ENCODE peak calls at places on chromosomes 11 and 22, in seven cellular contexts. W is GM23248; B is CD8-positive, alpha-beta memory T cell; C is right atrium auricular region; T is transverse colon; K is colonic mucosa; F is thoracic aorta. Z is an unnamed sample.

GRCh38 chr11:74138572-74138971 is 32.2 kb downstream of the C2CD3 start:
- DNase-seq in W (peak), B (no peak), C (no peak), T (no peak), K (peak), F (no peak), Z (peak)

GRCh38 chr22:20176421-20177060 is 25.7 kb upstream of the CCDC188 start:
- DNase-seq in W (no peak), B (no peak), C (no peak), T (no peak), K (no peak), F (no peak), Z (no peak)

GRCh38 chr11:123246749-123247497 is 51.9 kb upstream of the CLMP start:
- DNase-seq in W (peak), B (peak), C (peak), T (peak), K (peak), F (peak), Z (peak)

GRCh38 chr11:74321487-74322188 is 10.2 kb upstream of the P4HA3 start:
- DNase-seq in W (peak), B (no peak), C (no peak), T (no peak), K (peak), F (no peak), Z (no peak)

GRCh38 chr22:47043835-47044721 is 281.6 kb downstream of the TBC1D22A start:
- DNase-seq in W (peak), B (no peak), C (no peak), T (peak), K (peak), F (no peak), Z (peak)

GRCh38 chr11:117535201-117535869 is 207.7 kb downstream of the CEP164 start:
- DNase-seq in W (no peak), B (no peak), C (peak), T (peak), K (peak), F (no peak), Z (peak)

GRCh38 chr22:23402275-23403151 is 177.6 kb downstream of the IGLL1 start:
- DNase-seq in W (peak), B (peak), C (no peak), T (peak), K (peak), F (no peak), Z (peak)

GRCh38 chr11:66967670-66968425 is 7.3 kb upstream of the C11orf86 start:
- DNase-seq in W (peak), B (no peak), C (peak), T (no peak), K (peak), F (no peak), Z (no peak)

GRCh38 chr11:130047141-130047540 is 22.6 kb upstream of the APLP2 start:
- DNase-seq in W (no peak), B (no peak), C (no peak), T (no peak), K (no peak), F (no peak), Z (no peak)

GRCh38 chr22:50114221-50114981 is 24.6 kb downstream of the MOV10L1 start:
- DNase-seq in W (peak), B (no peak), C (no peak), T (no peak), K (no peak), F (no peak), Z (peak)

GRCh38 chr22:39153220-39153860 is 860 bp upstream of the CBX7 start:
- DNase-seq in W (peak), B (no peak), C (no peak), T (no peak), K (no peak), F (no peak), Z (no peak)

GRCh38 chr22:26892401-26893033 is 235.1 kb downstream of the MIAT start:
- DNase-seq in W (peak), B (no peak), C (peak), T (peak), K (no peak), F (no peak), Z (peak)

GRCh38 chr11:96012086-96012824 is 88.3 kb upstream of the MTMR2 start:
- DNase-seq in W (peak), B (peak), C (peak), T (peak), K (peak), F (no peak), Z (peak)

GRCh38 chr11:61602775-61603569 is 22.1 kb upstream of the SYT7 start:
- DNase-seq in W (peak), B (no peak), C (peak), T (peak), K (peak), F (peak), Z (peak)

GRCh38 chr11:45354976-45355705 is 69.0 kb upstream of the SYT13 start:
- DNase-seq in W (peak), B (peak), C (peak), T (peak), K (peak), F (peak), Z (peak)

GRCh38 chr11:32838505-32839274 is 9.0 kb downstream of the PRRG4 start:
- DNase-seq in W (peak), B (no peak), C (no peak), T (peak), K (peak), F (no peak), Z (no peak)

GRCh38 chr22:43862074-43862881 is at the start of gene SULT4A1:
- DNase-seq in W (peak), B (no peak), C (no peak), T (no peak), K (no peak), F (no peak), Z (no peak)

GRCh38 chr22:45740236-45740635 is 68.6 kb downstream of the ATXN10 start:
- DNase-seq in W (peak), B (no peak), C (no peak), T (no peak), K (no peak), F (no peak), Z (no peak)

GRCh38 chr11:68372114-68372513 is 59.7 kb downstream of the LRP5 start:
- DNase-seq in W (no peak), B (no peak), C (no peak), T (no peak), K (no peak), F (no peak), Z (no peak)

GRCh38 chr11:132409591-132410375 is 1039.4 kb downstream of the NTM start:
- DNase-seq in W (peak), B (no peak), C (no peak), T (no peak), K (no peak), F (no peak), Z (no peak)

GRCh38 chr11:2320591-2321310 is 18.9 kb downstream of the TSPAN32 start:
- DNase-seq in W (no peak), B (no peak), C (no peak), T (no peak), K (no peak), F (no peak), Z (no peak)

GRCh38 chr11:118783724-118784495 is 7.1 kb downstream of the DDX6 start:
- DNase-seq in W (no peak), B (no peak), C (no peak), T (no peak), K (no peak), F (no peak), Z (no peak)

GRCh38 chr11:47669856-47670255 is 27.5 kb upstream of the MTCH2 start:
- DNase-seq in W (no peak), B (no peak), C (no peak), T (no peak), K (no peak), F (no peak), Z (no peak)

GRCh38 chr11:64036081-64037026 is 623 bp downstream of the FLRT1 start:
- DNase-seq in W (peak), B (no peak), C (no peak), T (no peak), K (no peak), F (no peak), Z (no peak)

GRCh38 chr22:38018938-38019827 is 34.8 kb upstream of the SOX10 start:
- DNase-seq in W (no peak), B (no peak), C (no peak), T (no peak), K (no peak), F (no peak), Z (no peak)

GRCh38 chr11:57735655-57736298 is 5.5 kb upstream of the SELENOH start:
- DNase-seq in W (no peak), B (no peak), C (no peak), T (peak), K (no peak), F (no peak), Z (no peak)

GRCh38 chr11:62980133-62980760 is 4.5 kb downstream of the SLC22A6 start:
- DNase-seq in W (peak), B (no peak), C (no peak), T (no peak), K (no peak), F (no peak), Z (no peak)

GRCh38 chr11:10413268-10413667 is 41.8 kb upstream of the AMPD3 start:
- DNase-seq in W (no peak), B (peak), C (peak), T (peak), K (peak), F (no peak), Z (no peak)

GRCh38 chr11:10414181-10414580 is 40.9 kb upstream of the AMPD3 start:
- DNase-seq in W (no peak), B (no peak), C (no peak), T (no peak), K (no peak), F (no peak), Z (no peak)

GRCh38 chr11:10414659-10415058 is 40.4 kb upstream of the AMPD3 start:
- DNase-seq in W (peak), B (no peak), C (peak), T (peak), K (no peak), F (no peak), Z (no peak)

GRCh38 chr11:10418259-10418949 is 36.7 kb upstream of the AMPD3 start:
- DNase-seq in W (peak), B (no peak), C (no peak), T (no peak), K (no peak), F (no peak), Z (no peak)

DNA sequence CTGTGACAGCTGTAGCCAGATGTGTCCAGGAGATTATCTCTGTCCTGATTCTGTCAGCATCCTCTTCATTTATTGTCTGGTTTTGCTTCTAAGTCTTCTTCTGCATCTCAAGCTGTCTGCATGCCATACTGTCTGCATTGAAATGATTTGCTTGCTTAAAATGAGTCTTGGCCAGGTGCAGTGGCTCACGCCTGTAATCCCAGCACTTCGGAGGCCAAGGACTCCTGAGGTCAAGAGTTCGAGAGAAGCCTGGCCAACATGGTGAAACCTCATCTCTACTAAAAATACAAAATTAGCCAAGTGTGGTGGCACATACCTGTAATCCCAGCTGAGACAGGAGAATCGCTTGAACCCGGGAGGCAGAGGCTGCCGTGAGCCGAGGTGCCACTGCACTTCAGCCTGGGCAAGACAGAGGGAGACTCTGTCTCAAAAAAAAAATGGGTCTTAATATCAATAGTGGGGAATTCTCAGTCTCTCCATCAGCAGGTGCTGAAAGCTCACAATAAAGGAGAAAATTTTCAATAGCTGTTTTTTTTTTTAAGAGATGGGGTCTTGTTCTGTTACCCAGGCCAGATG is 39.2 kb upstream of the AMPD3 start:
- DNase-seq in W (no peak), B (no peak), C (no peak), T (no peak), K (no peak), F (no peak), Z (no peak)
- H3K27ac ChIP-seq in W (no peak), B (no peak), C (no peak), T (no peak), K (no peak), F (no peak), Z (no peak)

DNA sequence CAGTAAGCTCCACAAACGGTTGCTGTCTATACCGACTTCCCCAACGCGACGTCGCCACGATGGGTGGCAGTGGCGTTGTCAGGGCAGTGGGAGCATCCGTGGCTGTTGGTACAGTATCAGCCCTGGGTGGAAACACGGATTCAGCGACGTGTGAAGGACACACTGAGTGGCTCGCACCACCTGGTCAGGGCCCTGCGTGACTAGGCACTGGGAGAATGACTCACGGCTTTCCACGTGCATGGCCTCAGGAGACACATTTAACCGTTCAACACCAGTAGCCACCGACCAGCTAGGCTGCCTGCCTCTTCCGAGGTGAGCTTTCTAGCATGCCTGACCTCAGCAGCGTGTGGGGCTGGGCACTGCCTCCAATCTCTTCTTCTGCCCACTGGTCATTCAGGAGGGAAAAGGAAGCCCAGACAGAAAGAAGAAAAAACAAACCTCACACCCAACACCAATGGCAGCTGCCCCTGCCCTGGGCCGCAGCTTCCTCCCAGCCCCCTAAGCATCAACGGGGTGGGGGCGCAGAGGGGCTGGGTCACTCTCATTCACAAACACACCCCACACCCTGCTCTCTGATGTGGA is 59.0 kb downstream of the MYH9 start:
- DNase-seq in W (peak), B (peak), C (peak), T (peak), K (no peak), F (peak), Z (peak)
- H3K4me3 ChIP-seq in W (no peak), B (peak), C (peak), T (no peak), K (no peak), F (peak), Z (no peak)

GRCh38 chr11:78192223-78192719 is 3.6 kb downstream of the USP35 start:
- DNase-seq in W (peak), B (no peak), C (no peak), T (no peak), K (no peak), F (no peak), Z (no peak)

GRCh38 chr11:78194490-78194889 is 5.8 kb downstream of the USP35 start:
- DNase-seq in W (no peak), B (no peak), C (no peak), T (no peak), K (no peak), F (no peak), Z (no peak)

GRCh38 chr11:78195917-78196545 is 7.3 kb downstream of the USP35 start:
- DNase-seq in W (no peak), B (no peak), C (no peak), T (no peak), K (no peak), F (no peak), Z (no peak)

GRCh38 chr11:78192911-78193341 is 4.2 kb downstream of the USP35 start:
- DNase-seq in W (no peak), B (no peak), C (no peak), T (no peak), K (no peak), F (no peak), Z (no peak)

GRCh38 chr11:78193806-78194205 is 5.1 kb downstream of the USP35 start:
- DNase-seq in W (no peak), B (no peak), C (no peak), T (no peak), K (no peak), F (no peak), Z (no peak)
- H3K27ac ChIP-seq in W (no peak), B (no peak), C (no peak), T (no peak), K (no peak), F (peak), Z (no peak)

GRCh38 chr11:1051356-1052132 is 15.0 kb upstream of the MUC6 start:
- DNase-seq in W (no peak), B (no peak), C (no peak), T (no peak), K (peak), F (no peak), Z (no peak)
- H3K4me3 ChIP-seq in W (no peak), B (no peak), C (no peak), T (no peak), K (no peak), F (no peak), Z (no peak)

DNA sequence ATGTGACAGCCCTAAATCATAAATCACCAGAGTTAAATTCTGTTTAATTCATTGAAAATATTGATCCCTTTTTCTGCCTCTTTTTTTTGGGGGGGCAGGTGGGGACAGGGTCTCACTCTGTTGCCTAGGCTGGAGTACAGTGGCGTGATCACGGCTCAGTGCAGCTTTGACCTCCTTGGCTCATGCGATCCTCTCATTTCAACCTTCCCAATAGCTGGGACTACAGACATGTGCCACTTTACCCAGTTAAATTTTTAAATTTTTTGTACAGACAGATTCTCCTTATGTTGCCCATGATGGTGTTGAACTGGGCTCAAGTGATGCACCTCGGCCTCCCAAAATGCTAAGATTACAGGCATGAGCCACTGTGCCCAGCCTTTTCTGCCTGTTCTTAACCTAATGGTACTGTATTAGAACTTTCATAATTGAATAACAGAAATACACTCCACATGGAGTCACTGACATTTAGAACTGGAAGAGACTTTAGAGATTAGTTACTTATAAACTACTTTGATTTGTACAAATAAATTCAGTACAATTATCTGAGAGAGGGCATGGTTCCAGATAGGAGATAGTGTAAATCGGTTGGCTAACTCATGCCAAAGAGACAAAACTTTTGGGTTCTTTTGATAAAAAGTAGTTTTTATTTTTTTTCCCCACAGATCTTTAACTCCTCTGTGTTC is 76.4 kb upstream of the PRODH start:
- DNase-seq in W (no peak), B (no peak), C (no peak), T (no peak), K (no peak), F (no peak), Z (no peak)
- H3K27ac ChIP-seq in W (no peak), B (no peak), C (no peak), T (no peak), K (no peak), F (no peak), Z (no peak)

DNA sequence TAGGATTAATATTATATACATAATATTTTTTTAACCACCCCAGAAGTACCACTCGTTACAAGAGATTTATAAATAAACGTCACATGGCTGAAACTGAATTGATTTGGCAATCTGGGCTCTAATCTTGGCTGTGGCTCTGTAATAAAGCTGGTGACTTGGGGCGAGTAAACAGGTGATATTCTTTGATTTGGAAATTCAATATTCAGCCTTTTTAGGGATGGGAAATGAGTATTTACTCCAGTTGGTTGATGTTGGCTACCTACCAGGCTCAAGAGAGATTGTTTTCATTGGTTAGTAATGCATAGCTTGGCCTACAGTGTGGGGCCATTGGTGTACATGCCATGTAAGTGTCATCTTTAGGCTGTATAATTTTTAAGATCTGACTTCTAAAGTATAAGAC is 117.7 kb upstream of the SORL1-AS1 start:
- DNase-seq in W (no peak), B (no peak), C (no peak), T (no peak), K (no peak), F (no peak), Z (no peak)
- H3K4me3 ChIP-seq in W (no peak), B (no peak), C (no peak), T (no peak), K (no peak), F (no peak), Z (no peak)

Z was measured in lung.